ENCODE peak calls at places on chromosomes 1 and 21, in five cellular contexts. S is GM12891, Q is breast epithelium, U is HCT116, C is HepG2. O is an unnamed sample.

GRCh38 chr1:55255901-55256300 is 40.7 kb upstream of the USP24 start:
- DNase-seq in S (no peak), Q (no peak), U (no peak), C (no peak), O (no peak)

GRCh38 chr1:40911105-40911504 is 48.9 kb upstream of the CITED4 start:
- DNase-seq in S (no peak), Q (no peak), U (no peak), C (no peak), O (no peak)

GRCh38 chr1:180521474-180522203 is 19.3 kb upstream of the ACBD6 start:
- DNase-seq in S (no peak), Q (no peak), U (peak; percentile 77), C (peak; percentile 86), O (no peak)

GRCh38 chr1:61070054-61070453 is 12.3 kb upstream of the NFIA start:
- DNase-seq in S (no peak), Q (no peak), U (no peak), C (no peak), O (no peak)

GRCh38 chr1:81549588-81550127 is 251.1 kb upstream of the ADGRL2 start:
- DNase-seq in S (no peak), Q (no peak), U (no peak), C (peak; percentile 8), O (no peak)

GRCh38 chr1:23168462-23169218 is at the start of gene LUZP1:
- DNase-seq in S (peak; percentile 73), Q (peak; percentile 92), U (peak; percentile 70), C (peak; percentile 62), O (peak; percentile 74)

GRCh38 chr1:218700666-218701065 is 355.5 kb downstream of the TGFB2 start:
- DNase-seq in S (no peak), Q (no peak), U (no peak), C (no peak), O (no peak)

GRCh38 chr1:75625795-75626194 is 14.9 kb upstream of the SLC44A5 start:
- DNase-seq in S (no peak), Q (no peak), U (no peak), C (no peak), O (no peak)

GRCh38 chr1:108591471-108591870 is 31.6 kb downstream of the EEIG2 start:
- DNase-seq in S (no peak), Q (no peak), U (no peak), C (no peak), O (no peak)

GRCh38 chr21:27825035-27825434 is 858.1 kb upstream of the ADAMTS5 start:
- DNase-seq in S (no peak), Q (no peak), U (no peak), C (no peak), O (no peak)

GRCh38 chr21:45226540-45227326 is 61.0 kb downstream of the POFUT2 start:
- DNase-seq in S (no peak), Q (no peak), U (no peak), C (no peak), O (no peak)

GRCh38 chr1:27153549-27153886 is 1.4 kb downstream of the SLC9A1 start:
- DNase-seq in S (no peak), Q (no peak), U (no peak), C (no peak), O (no peak)

GRCh38 chr1:60897003-60897402 is 185.4 kb upstream of the NFIA start:
- DNase-seq in S (no peak), Q (no peak), U (no peak), C (no peak), O (no peak)

GRCh38 chr1:175976865-175977642 is 230.0 kb downstream of the COP1 start:
- DNase-seq in S (no peak), Q (no peak), U (no peak), C (no peak), O (no peak)

GRCh38 chr1:70979879-70980278 is 67.7 kb downstream of the PTGER3 start:
- DNase-seq in S (no peak), Q (no peak), U (no peak), C (no peak), O (no peak)

GRCh38 chr1:248873993-248874671 is 15.2 kb upstream of the ZNF692 start:
- DNase-seq in S (no peak), Q (peak; percentile 72), U (peak; percentile 82), C (peak; percentile 89), O (no peak)

GRCh38 chr1:68442822-68443556 is 6.8 kb downstream of the RPE65 start:
- DNase-seq in S (no peak), Q (no peak), U (peak; percentile 43), C (peak; percentile 21), O (no peak)

GRCh38 chr1:65606426-65606825 is 186.0 kb downstream of the LEPR start:
- DNase-seq in S (no peak), Q (no peak), U (no peak), C (no peak), O (no peak)

GRCh38 chr1:84300991-84301758 is at the start of gene SAMD13:
- DNase-seq in S (no peak), Q (peak; percentile 64), U (peak; percentile 79), C (no peak), O (no peak)

GRCh38 chr1:101376121-101377095 is 139.6 kb downstream of the S1PR1 start:
- DNase-seq in S (no peak), Q (no peak), U (no peak), C (no peak), O (no peak)

GRCh38 chr21:14403681-14404318 is 20.9 kb upstream of the HSPA13 start:
- DNase-seq in S (no peak), Q (no peak), U (peak; percentile 13), C (peak; percentile 19), O (no peak)

GRCh38 chr1:216075339-216075738 is 347.9 kb downstream of the USH2A start:
- DNase-seq in S (no peak), Q (no peak), U (no peak), C (no peak), O (no peak)

GRCh38 chr1:26701995-26702679 is 6.3 kb downstream of the ARID1A start:
- DNase-seq in S (no peak), Q (no peak), U (no peak), C (no peak), O (no peak)

GRCh38 chr21:29030909-29031308 is 6.4 kb downstream of the USP16 start:
- DNase-seq in S (no peak), Q (no peak), U (no peak), C (no peak), O (no peak)

GRCh38 chr1:69776555-69776954 is 208.8 kb downstream of the LRRC7 start:
- DNase-seq in S (no peak), Q (no peak), U (no peak), C (no peak), O (no peak)

GRCh38 chr21:31442339-31442738 is 98.3 kb upstream of the TIAM1 start:
- DNase-seq in S (no peak), Q (no peak), U (no peak), C (no peak), O (no peak)

GRCh38 chr1:6794164-6794563 is 8.9 kb downstream of the CAMTA1 start:
- DNase-seq in S (no peak), Q (no peak), U (peak; percentile 26), C (peak; percentile 32), O (no peak)

GRCh38 chr1:111406325-111406768 is 21.2 kb downstream of the OVGP1 start:
- DNase-seq in S (peak; percentile 49), Q (no peak), U (no peak), C (no peak), O (peak; percentile 49)

GRCh38 chr1:157969693-157970485 is 23.6 kb upstream of the KIRREL1 start:
- DNase-seq in S (no peak), Q (no peak), U (peak; percentile 41), C (peak; percentile 13), O (no peak)

GRCh38 chr1:223811634-223812101 is 34.1 kb downstream of the TP53BP2 start:
- DNase-seq in S (no peak), Q (no peak), U (peak; percentile 15), C (peak; percentile 16), O (no peak)

GRCh38 chr1:238552271-238552670 is 661.5 kb upstream of the ZP4 start:
- DNase-seq in S (no peak), Q (no peak), U (no peak), C (no peak), O (no peak)

GRCh38 chr1:37477198-37477931 is 3.0 kb downstream of the ZC3H12A start:
- DNase-seq in S (peak; percentile 63), Q (no peak), U (no peak), C (peak; percentile 31), O (peak; percentile 63)
- TF ChIP-seq POLR2A in S (peak; percentile 60), Q (no peak), U (no peak), C (no peak), O (peak; percentile 70)

DNA sequence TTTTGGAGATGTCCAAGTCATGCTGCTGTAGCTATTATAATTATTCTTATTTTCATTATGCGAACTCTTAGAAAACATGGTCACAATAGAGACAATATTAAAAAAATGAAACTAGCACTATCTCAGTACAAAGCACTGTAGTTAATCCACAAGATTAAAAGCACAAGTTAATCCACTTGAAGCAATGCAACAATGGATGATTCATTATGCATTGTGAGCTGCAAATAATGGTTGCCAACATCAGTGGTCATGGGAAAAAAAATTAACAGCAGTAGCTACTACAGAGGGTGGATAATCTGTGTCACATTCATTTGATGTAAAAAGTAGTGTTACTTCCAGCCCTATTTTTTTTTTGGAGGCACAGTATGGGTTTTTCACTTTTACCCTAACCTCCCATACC is 56.7 kb downstream of the DPT start:
- DNase-seq in S (no peak), Q (no peak), U (no peak), C (no peak), O (no peak)
- TF ChIP-seq POLR2AphosphoS5 in S (no peak), Q (no peak), U (no peak), C (no peak), O (no peak)

GRCh38 chr1:43325381-43325780 is 12.2 kb upstream of the MPL start:
- DNase-seq in S (no peak), Q (no peak), U (no peak), C (no peak), O (no peak)
- TF ChIP-seq POLR2A in S (no peak), Q (no peak), U (no peak), C (no peak), O (no peak)

DNA sequence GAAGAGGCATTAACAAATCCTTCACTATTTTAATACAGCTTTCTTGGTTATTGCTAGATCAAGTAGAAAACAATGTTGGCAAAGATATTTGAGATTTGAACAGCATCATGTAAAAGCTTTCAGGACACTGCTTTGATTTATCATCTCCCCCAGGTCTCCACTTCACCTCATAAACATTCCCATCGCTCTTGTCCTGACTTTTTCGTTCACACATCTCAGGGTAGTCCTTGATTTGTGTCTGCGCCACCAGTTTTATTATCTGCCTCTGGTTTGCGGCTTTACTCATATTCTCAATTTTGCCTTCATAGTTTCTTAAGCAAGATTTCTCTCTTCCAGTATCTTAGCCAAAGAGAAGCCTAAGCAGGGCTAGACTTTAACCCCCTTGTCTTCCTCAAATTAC is 63.5 kb upstream of the ROR1 start:
- DNase-seq in S (no peak), Q (no peak), U (no peak), C (no peak), O (no peak)
- TF ChIP-seq POLR2AphosphoS5 in S (no peak), Q (no peak), U (no peak), C (no peak), O (no peak)

GRCh38 chr1:1349256-1350012 is at the start of gene DVL1:
- DNase-seq in S (peak; percentile 97), Q (no peak), U (no peak), C (no peak), O (peak; percentile 93)
- TF ChIP-seq POLR2A in S (no peak), Q (no peak), U (no peak), C (no peak), O (peak; percentile 57)

O was measured in GM12892.